ENCODE peak calls at places on chromosomes 7 and 10, in four cellular contexts. C, U, Z and E are unnamed samples. For H3K4me1, the result is how much of the 10 kb centered on the place peaks cover.

GRCh38 chr10:22986771-22987542 is 59.1 kb downstream of the ARMC3 start:
- DNase-seq in C (no peak), U (no peak), Z (peak), E (no peak)

GRCh38 chr10:17234541-17234940 is 6.5 kb downstream of the VIM start:
- DNase-seq in U (no peak), C (no peak), Z (no peak), E (no peak)

GRCh38 chr10:11298116-11298515 is 280.4 kb downstream of the CELF2 start:
- DNase-seq in Z (no peak), U (peak), C (no peak), E (no peak)

GRCh38 chr7:37067961-37068536 is 343.8 kb upstream of the AOAH start:
- DNase-seq in U (no peak), C (no peak), Z (no peak), E (no peak)

GRCh38 chr7:82416402-82416801 is 27.2 kb downstream of the CACNA2D1 start:
- DNase-seq in Z (no peak), C (no peak), U (no peak), E (no peak)

GRCh38 chr7:85160223-85160622 is 26.6 kb downstream of the SEMA3D start:
- DNase-seq in Z (no peak), C (no peak), U (no peak), E (no peak)

GRCh38 chr10:46233101-46233500 is 53.7 kb upstream of the ANTXRL start:
- DNase-seq in Z (no peak), U (peak), C (no peak), E (no peak)

GRCh38 chr10:37992083-37992482 is 15.6 kb upstream of the ZNF25 start:
- DNase-seq in U (no peak), Z (no peak), C (no peak), E (no peak)

GRCh38 chr10:58512470-58513188 is at the start of gene BICC1:
- DNase-seq in Z (peak), C (peak), U (no peak), E (no peak)

GRCh38 chr10:111479966-111480365 is 403.1 kb downstream of the ADRA2A start:
- DNase-seq in C (no peak), U (no peak), Z (no peak), E (no peak)
- H3K27ac ChIP-seq in C (no peak), U (no peak), Z (no peak), E (no peak)

DNA sequence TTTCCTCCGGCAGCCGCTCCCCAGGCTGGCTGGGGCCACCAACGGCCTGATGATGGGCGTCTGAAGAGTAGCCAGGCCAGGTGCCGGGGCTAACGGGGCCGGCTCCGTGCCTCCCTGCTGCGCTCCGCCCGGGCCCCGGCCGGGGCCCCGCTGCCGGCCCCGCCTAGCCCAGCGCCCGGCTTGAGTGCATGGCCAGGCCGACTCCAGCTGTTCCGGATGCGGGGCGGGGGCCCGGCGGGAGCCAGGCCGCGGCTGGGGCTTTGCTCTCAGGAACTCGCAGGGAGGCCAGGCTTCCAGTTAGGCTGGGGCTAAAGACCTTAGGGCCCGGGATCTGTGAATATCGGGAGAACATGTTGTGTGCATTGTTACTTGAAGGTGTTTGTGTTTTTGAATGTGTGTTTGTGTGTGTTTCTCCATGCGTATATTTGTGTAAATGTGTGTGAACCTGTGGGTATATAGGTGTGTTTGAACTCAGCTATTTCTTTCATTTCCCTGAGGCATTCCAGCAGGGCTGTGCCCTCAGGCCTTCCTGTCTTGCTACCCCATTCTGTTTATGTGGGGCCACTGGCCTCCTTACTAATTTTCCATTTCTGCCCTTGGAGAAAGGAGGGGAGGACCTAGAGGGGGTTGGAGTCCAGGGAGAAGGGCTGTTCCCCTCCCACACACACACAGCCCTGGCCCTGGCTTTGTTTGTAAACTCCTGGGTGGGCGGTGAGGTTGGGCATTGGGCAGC is 1.1 kb upstream of the LBX1 start:
- DNase-seq in C (no peak), U (no peak), Z (no peak), E (no peak)
- H3K4me3 ChIP-seq in C (no peak), U (peak), Z (peak), E (no peak)

GRCh38 chr10:69866246-69866687 is 64.6 kb downstream of the COL13A1 start:
- DNase-seq in U (no peak), Z (peak), C (no peak), E (no peak)
- H3K4me1 ChIP-seq in U (half or more), Z (half or more), C (under half), E (under half)

GRCh38 chr7:139732471-139733167 is 45.2 kb downstream of the HIPK2 start:
- DNase-seq in U (no peak), C (no peak), Z (no peak), E (no peak)

GRCh38 chr7:139728203-139728602 is 49.6 kb downstream of the HIPK2 start:
- DNase-seq in C (no peak), U (no peak), Z (no peak), E (no peak)

GRCh38 chr7:139733751-139734150 is 44.0 kb downstream of the HIPK2 start:
- DNase-seq in U (no peak), C (no peak), Z (no peak), E (no peak)

GRCh38 chr7:139731802-139732470 is 45.9 kb downstream of the HIPK2 start:
- DNase-seq in Z (no peak), U (no peak), C (peak), E (no peak)

GRCh38 chr7:139730746-139731612 is 46.8 kb downstream of the HIPK2 start:
- DNase-seq in U (no peak), Z (peak), C (no peak), E (no peak)
- H3K27ac ChIP-seq in U (peak), Z (no peak), C (peak), E (no peak)

GRCh38 chr7:78489851-78490250 is 691.3 kb downstream of the PHTF2 start:
- DNase-seq in C (no peak), Z (no peak), U (no peak), E (no peak)
- H3K4me3 ChIP-seq in C (no peak), Z (no peak), U (no peak), E (no peak)

DNA sequence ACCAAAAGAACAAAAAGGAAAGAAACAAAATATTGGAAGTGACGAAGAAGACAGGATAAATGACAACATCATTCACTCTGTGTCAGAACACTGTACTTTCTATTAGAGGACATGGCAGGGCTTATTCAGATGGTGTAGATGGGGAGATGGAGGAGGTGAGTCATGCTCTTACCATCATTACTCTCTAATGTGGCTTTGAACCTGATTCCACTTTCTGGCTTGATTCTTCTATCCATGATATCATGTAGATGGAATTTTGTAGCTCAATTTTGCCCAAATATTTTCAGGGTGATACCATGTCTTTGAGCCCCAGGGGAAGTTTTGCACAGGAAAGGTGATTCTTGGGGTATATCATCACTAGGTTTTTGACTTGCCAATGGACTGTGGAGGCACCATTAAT is 91.7 kb downstream of the CFAP58 start:
- DNase-seq in Z (no peak), U (no peak), C (no peak), E (no peak)
- H3K4me1 ChIP-seq in Z (under half), U (under half), C (under half), E (under half)